ENCODE peak calls at places on chromosomes 12 and 14, in ten cellular contexts. M is T-helper 1 cell, L is immature natural killer cell, G is Right ventricle myocardium superior, S is right cardiac atrium, E is GM23248, N is mesenchymal stem cell, H is HS-5, U is NCI-H345, W is anterior cingulate cortex. O is an unnamed sample.
A peak's percentile ranks its signal among the peaks of the same experiment; 100 is the strongest.

GRCh38 chr12:65495233-65495632 is 216.8 kb downstream of the MSRB3 start:
- DNase-seq in H (peak; percentile 82), N (peak; percentile 80), L (no peak), U (no peak), G (no peak), M (no peak), W (no peak), E (peak; percentile 77), S (no peak), O (no peak)

GRCh38 chr12:68609955-68610434 is 704 bp upstream of the RAP1B start:
- DNase-seq in E (peak; percentile 63), L (no peak), M (no peak), H (peak; percentile 49), N (no peak), W (no peak), G (no peak), U (no peak), S (no peak), O (peak; percentile 19)

GRCh38 chr12:120323772-120324171 is 3.8 kb downstream of the PLA2G1B start:
- DNase-seq in W (no peak), M (no peak), E (no peak), G (no peak), H (no peak), U (no peak), S (no peak), L (no peak), N (no peak), O (no peak)

GRCh38 chr12:64729909-64730584 is 29.2 kb downstream of the GNS start:
- DNase-seq in U (no peak), W (no peak), L (peak; percentile 59), H (no peak), M (no peak), S (no peak), E (no peak), N (peak; percentile 15), G (no peak), O (no peak)

GRCh38 chr14:65533736-65534404 is 121.3 kb downstream of the FUT8 start:
- DNase-seq in S (no peak), N (no peak), W (no peak), E (no peak), U (no peak), L (no peak), H (no peak), M (no peak), G (no peak), O (no peak)

GRCh38 chr12:69068431-69068830 is 135.5 kb upstream of the CPM start:
- DNase-seq in U (no peak), G (no peak), M (no peak), L (no peak), N (no peak), S (no peak), H (peak; percentile 53), E (peak; percentile 58), W (no peak), O (no peak)

GRCh38 chr14:96122496-96122895 is 82.1 kb upstream of the BDKRB2 start:
- DNase-seq in L (no peak), G (no peak), W (no peak), H (no peak), E (peak; percentile 58), N (peak; percentile 94), M (no peak), S (no peak), U (no peak), O (no peak)

GRCh38 chr12:63857771-63858670 is 13.5 kb downstream of the SRGAP1 start:
- DNase-seq in M (no peak), L (no peak), W (no peak), E (peak; percentile 49), U (no peak), G (no peak), S (no peak), N (no peak), H (no peak), O (no peak)